ENCODE peak calls at places on chromosome 2, in five cellular contexts. Q, R, P, I and W are unnamed samples.

GRCh38 chr2:222861411-222862067 is 703 bp downstream of the ACSL3 start:
- DNase-seq in I (peak; percentile 46), R (peak; percentile 57), P (peak; percentile 73), Q (no peak), W (peak; percentile 82)

GRCh38 chr2:86788881-86789686 is 1.6 kb downstream of the CD8A start:
- DNase-seq in Q (no peak), I (no peak), R (no peak), P (peak; percentile 45), W (peak; percentile 34)

GRCh38 chr2:37576831-37577230 is 94.6 kb downstream of the CDC42EP3 start:
- DNase-seq in I (no peak), Q (no peak), R (no peak), P (no peak), W (no peak)

GRCh38 chr2:128635361-128635900 is 316.8 kb upstream of the HS6ST1 start:
- DNase-seq in Q (no peak), I (peak; percentile 48), P (peak; percentile 54), R (no peak), W (no peak)

GRCh38 chr2:102657770-102658169 is 38.4 kb downstream of the SLC9A2 start:
- DNase-seq in Q (no peak), R (peak; percentile 5), I (no peak), P (no peak), W (no peak)

GRCh38 chr2:137252934-137253333 is 487.6 kb downstream of the THSD7B start:
- DNase-seq in I (no peak), Q (no peak), P (no peak), R (no peak), W (no peak)

GRCh38 chr2:68302281-68302680 is 17.5 kb downstream of the CNRIP1 start:
- DNase-seq in I (no peak), R (no peak), P (peak; percentile 33), Q (no peak), W (no peak)

GRCh38 chr2:70083344-70084156 is 3.7 kb upstream of the PCBP1 start:
- DNase-seq in P (no peak), I (no peak), Q (no peak), R (peak; percentile 37), W (no peak)

GRCh38 chr2:232324778-232325177 is 53.8 kb upstream of the ALPP start:
- DNase-seq in R (no peak), P (no peak), Q (no peak), I (no peak), W (no peak)

GRCh38 chr2:25215232-25215631 is 46.9 kb upstream of the POMC start:
- DNase-seq in P (no peak), R (no peak), Q (no peak), I (no peak), W (no peak)

GRCh38 chr2:150627526-150627925 is 140.1 kb upstream of the RND3 start:
- DNase-seq in P (no peak), Q (no peak), R (no peak), I (no peak), W (no peak)

GRCh38 chr2:200172944-200173481 is 133.5 kb upstream of the SPATS2L start:
- DNase-seq in P (peak; percentile 20), I (no peak), R (no peak), Q (no peak), W (no peak)

GRCh38 chr2:201639205-201639604 is 4.1 kb downstream of the TMEM237 start:
- DNase-seq in I (no peak), P (no peak), R (no peak), Q (no peak), W (no peak)

GRCh38 chr2:172467382-172467781 is 40.0 kb downstream of the ITGA6 start:
- DNase-seq in Q (no peak), R (no peak), I (no peak), P (no peak), W (no peak)

GRCh38 chr2:196586511-196586991 is 53.0 kb upstream of the CCDC150 start:
- DNase-seq in I (no peak), P (peak; percentile 69), Q (no peak), R (no peak), W (no peak)

GRCh38 chr2:40488927-40489677 is 37.2 kb upstream of the SLC8A1 start:
- DNase-seq in P (peak; percentile 33), I (no peak), Q (no peak), R (peak; percentile 51), W (no peak)

GRCh38 chr2:26623541-26624497 is 17.3 kb downstream of the CIB4 start:
- DNase-seq in R (no peak), P (no peak), I (peak; percentile 71), Q (no peak), W (peak; percentile 59)

GRCh38 chr2:238160206-238161129 is 1.7 kb downstream of the ERFE start:
- DNase-seq in I (no peak), P (no peak), R (no peak), Q (peak; percentile 54), W (peak; percentile 57)

GRCh38 chr2:42767899-42768705 is 4.2 kb upstream of the OXER1 start:
- DNase-seq in R (no peak), I (no peak), Q (no peak), P (no peak), W (peak; percentile 32)

GRCh38 chr2:159773426-159773825 is 24.6 kb downstream of the CD302 start:
- DNase-seq in R (no peak), I (no peak), P (no peak), Q (no peak), W (no peak)

GRCh38 chr2:62568074-62568473 is 62.1 kb upstream of the TMEM17 start:
- DNase-seq in I (peak; percentile 31), Q (no peak), P (no peak), R (no peak), W (no peak)

GRCh38 chr2:189851174-189851826 is 67.0 kb downstream of the PMS1 start:
- DNase-seq in Q (no peak), P (no peak), I (no peak), R (no peak), W (no peak)

GRCh38 chr2:218370410-218371063 is 11.5 kb upstream of the SLC11A1 start:
- DNase-seq in P (peak; percentile 35), I (peak; percentile 74), R (no peak), Q (no peak), W (peak; percentile 72)

GRCh38 chr2:175834472-175834871 is 167.6 kb downstream of the LNPK start:
- DNase-seq in I (no peak), R (no peak), P (no peak), Q (peak; percentile 16), W (no peak)

GRCh38 chr2:72154386-72154785 is 6.7 kb upstream of the CYP26B1 start:
- DNase-seq in P (no peak), I (no peak), Q (no peak), R (no peak), W (no peak)

GRCh38 chr2:11899264-11899818 is 152.9 kb downstream of the LPIN1 start:
- DNase-seq in I (no peak), Q (no peak), P (peak; percentile 77), R (no peak), W (no peak)

GRCh38 chr2:24513266-24513665 is 22.2 kb downstream of the NCOA1 start:
- DNase-seq in P (no peak), R (no peak), Q (no peak), I (no peak), W (no peak)

GRCh38 chr2:79982445-79982844 is 322.1 kb downstream of the LRRTM1 start:
- DNase-seq in I (no peak), R (no peak), P (no peak), Q (peak; percentile 11), W (no peak)

GRCh38 chr2:218979846-218980738 is 4.9 kb downstream of the FEV start:
- DNase-seq in Q (peak; percentile 84), P (peak; percentile 90), R (peak; percentile 85), I (peak; percentile 86), W (peak; percentile 90)